ENCODE peak calls at places on chromosome 5, in ten cellular contexts. One of them, this sample, is unnamed. For H3K4me1, the result is how much of the 10 kb centered on the place peaks cover.

GRCh38 chr5:376951-377325 is 55.4 kb downstream of the AHRR start:
- DNase-seq in H9: no peak
- DNase-seq in neural progenitor cell: no peak
- DNase-seq in endodermal cell: no peak
- DNase-seq in OCI-LY7: no peak
- DNase-seq in esophagus squamous epithelium: no peak
- DNase-seq in lower lobe of right lung: no peak
- DNase-seq in heart left ventricle: peak
- DNase-seq in CD8-positive, alpha-beta T cell: no peak
- DNase-seq in tibial artery: no peak
- DNase-seq in this sample: no peak

GRCh38 chr5:153517105-153517700 is 26.7 kb downstream of the GRIA1 start:
- DNase-seq in H9: peak
- DNase-seq in neural progenitor cell: peak
- DNase-seq in endodermal cell: peak
- DNase-seq in OCI-LY7: peak
- DNase-seq in esophagus squamous epithelium: no peak
- DNase-seq in lower lobe of right lung: no peak
- DNase-seq in heart left ventricle: no peak
- DNase-seq in CD8-positive, alpha-beta T cell: no peak
- DNase-seq in tibial artery: no peak
- DNase-seq in this sample: no peak

GRCh38 chr5:72221099-72221498 is 98.9 kb downstream of the MRPS27 start:
- DNase-seq in H9: no peak
- DNase-seq in neural progenitor cell: no peak
- DNase-seq in endodermal cell: no peak
- DNase-seq in OCI-LY7: no peak
- DNase-seq in esophagus squamous epithelium: no peak
- DNase-seq in lower lobe of right lung: no peak
- DNase-seq in heart left ventricle: no peak
- DNase-seq in CD8-positive, alpha-beta T cell: no peak
- DNase-seq in tibial artery: no peak
- DNase-seq in this sample: no peak

GRCh38 chr5:132176543-132176945 is 51.1 kb downstream of the P4HA2 start:
- DNase-seq in H9: peak
- DNase-seq in neural progenitor cell: peak
- DNase-seq in endodermal cell: no peak
- DNase-seq in OCI-LY7: peak
- DNase-seq in esophagus squamous epithelium: no peak
- DNase-seq in lower lobe of right lung: no peak
- DNase-seq in heart left ventricle: no peak
- DNase-seq in CD8-positive, alpha-beta T cell: no peak
- DNase-seq in tibial artery: no peak
- DNase-seq in this sample: no peak

GRCh38 chr5:180648658-180649296 is 623 bp downstream of the FLT4 start:
- DNase-seq in H9: peak
- DNase-seq in neural progenitor cell: peak
- DNase-seq in endodermal cell: peak
- DNase-seq in OCI-LY7: no peak
- DNase-seq in esophagus squamous epithelium: no peak
- DNase-seq in lower lobe of right lung: no peak
- DNase-seq in heart left ventricle: no peak
- DNase-seq in CD8-positive, alpha-beta T cell: no peak
- DNase-seq in tibial artery: no peak
- DNase-seq in this sample: no peak

GRCh38 chr5:53418844-53419243 is 61.6 kb upstream of the FST start:
- DNase-seq in H9: no peak
- DNase-seq in neural progenitor cell: no peak
- DNase-seq in endodermal cell: no peak
- DNase-seq in OCI-LY7: no peak
- DNase-seq in esophagus squamous epithelium: no peak
- DNase-seq in lower lobe of right lung: no peak
- DNase-seq in heart left ventricle: no peak
- DNase-seq in CD8-positive, alpha-beta T cell: no peak
- DNase-seq in tibial artery: no peak
- DNase-seq in this sample: no peak

GRCh38 chr5:150946351-150946905 is 41.6 kb upstream of the ZNF300 start:
- DNase-seq in H9: no peak
- DNase-seq in neural progenitor cell: no peak
- DNase-seq in endodermal cell: no peak
- DNase-seq in OCI-LY7: no peak
- DNase-seq in esophagus squamous epithelium: no peak
- DNase-seq in lower lobe of right lung: peak
- DNase-seq in heart left ventricle: peak
- DNase-seq in CD8-positive, alpha-beta T cell: no peak
- DNase-seq in tibial artery: peak
- DNase-seq in this sample: peak

GRCh38 chr5:60382761-60383160 is 317.2 kb downstream of the DEPDC1B start:
- DNase-seq in H9: no peak
- DNase-seq in neural progenitor cell: no peak
- DNase-seq in endodermal cell: no peak
- DNase-seq in OCI-LY7: peak
- DNase-seq in esophagus squamous epithelium: no peak
- DNase-seq in lower lobe of right lung: no peak
- DNase-seq in heart left ventricle: no peak
- DNase-seq in CD8-positive, alpha-beta T cell: no peak
- DNase-seq in tibial artery: no peak
- DNase-seq in this sample: no peak

GRCh38 chr5:11076945-11077613 is 316.0 kb upstream of the DAP start:
- DNase-seq in H9: no peak
- DNase-seq in neural progenitor cell: no peak
- DNase-seq in endodermal cell: no peak
- DNase-seq in OCI-LY7: no peak
- DNase-seq in esophagus squamous epithelium: no peak
- DNase-seq in lower lobe of right lung: no peak
- DNase-seq in heart left ventricle: no peak
- DNase-seq in CD8-positive, alpha-beta T cell: no peak
- DNase-seq in tibial artery: no peak
- DNase-seq in this sample: no peak

DNA sequence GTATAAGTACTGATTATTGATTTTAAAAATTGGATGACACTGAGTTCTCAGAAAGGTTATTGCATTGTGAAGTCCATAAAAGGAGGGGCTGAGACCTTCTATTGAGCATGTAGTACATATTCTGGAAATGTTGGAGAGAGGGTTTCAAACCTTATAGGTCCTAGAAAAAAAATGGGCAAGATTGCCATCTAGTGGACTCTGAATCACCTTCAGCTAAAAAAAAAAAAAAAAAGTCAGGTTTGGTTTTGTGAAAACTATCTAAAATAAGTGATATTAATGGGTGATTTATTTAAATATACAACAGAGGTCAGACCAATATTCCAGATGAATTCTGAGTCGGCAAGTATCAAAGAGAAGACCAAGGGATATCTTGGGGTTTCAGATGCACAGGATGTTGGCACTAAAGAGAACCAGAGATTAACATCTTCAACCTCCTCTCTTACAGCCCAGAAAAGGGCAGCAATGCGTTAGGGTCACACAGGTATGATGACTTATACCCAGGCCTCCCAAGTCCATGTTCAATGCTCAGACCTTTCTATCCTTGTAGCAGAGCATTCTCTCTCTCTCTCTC is 109.8 kb upstream of the NMUR2 start:
- DNase-seq in H9: no peak
- DNase-seq in neural progenitor cell: peak
- DNase-seq in endodermal cell: no peak
- DNase-seq in OCI-LY7: peak
- DNase-seq in esophagus squamous epithelium: no peak
- DNase-seq in lower lobe of right lung: no peak
- DNase-seq in heart left ventricle: no peak
- DNase-seq in CD8-positive, alpha-beta T cell: no peak
- DNase-seq in tibial artery: no peak
- DNase-seq in this sample: no peak
- TF ChIP-seq CTCF in H9: peak
- TF ChIP-seq CTCF in neural progenitor cell: peak
- TF ChIP-seq CTCF in endodermal cell: peak
- TF ChIP-seq CTCF in OCI-LY7: peak
- TF ChIP-seq CTCF in esophagus squamous epithelium: no peak
- TF ChIP-seq CTCF in lower lobe of right lung: peak
- TF ChIP-seq CTCF in heart left ventricle: peak
- TF ChIP-seq CTCF in CD8-positive, alpha-beta T cell: peak
- TF ChIP-seq CTCF in tibial artery: no peak
- TF ChIP-seq CTCF in this sample: no peak

DNA sequence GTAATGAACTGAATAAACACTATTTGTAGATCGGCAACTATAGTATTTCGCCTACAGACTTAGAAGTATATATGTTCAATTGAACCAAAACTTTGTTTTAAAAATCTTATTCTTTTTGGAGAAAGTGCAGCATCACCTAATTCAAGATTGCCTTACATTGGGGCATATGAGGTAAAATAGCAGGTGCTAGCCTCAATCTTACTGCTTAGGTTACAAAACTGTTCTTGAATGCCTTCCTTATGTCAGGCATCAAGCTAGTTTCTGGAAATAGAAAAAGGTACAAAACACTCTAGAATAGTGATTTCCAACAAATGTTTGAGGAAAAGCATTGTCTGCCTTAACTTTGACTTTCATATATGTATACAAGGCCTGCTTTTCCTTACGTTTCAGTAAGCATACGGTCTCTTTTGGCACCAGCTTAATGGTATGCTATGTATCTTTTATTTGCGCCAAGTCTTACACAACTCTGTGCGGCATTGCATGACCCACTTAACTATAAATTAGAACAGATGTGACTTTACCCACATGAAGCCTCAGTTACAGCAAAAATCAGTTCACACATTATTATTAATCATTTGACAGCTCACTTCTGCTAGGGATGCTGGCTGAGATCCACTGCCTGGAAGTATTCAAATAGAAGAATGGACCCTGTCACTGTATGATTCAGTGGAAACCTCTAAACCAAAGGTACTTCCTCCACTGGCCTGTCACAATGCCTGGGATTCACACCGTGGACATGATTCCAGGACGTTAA is 174.1 kb downstream of the PRELID2 start:
- DNase-seq in H9: no peak
- DNase-seq in neural progenitor cell: no peak
- DNase-seq in endodermal cell: no peak
- DNase-seq in OCI-LY7: no peak
- DNase-seq in esophagus squamous epithelium: no peak
- DNase-seq in lower lobe of right lung: no peak
- DNase-seq in heart left ventricle: no peak
- DNase-seq in CD8-positive, alpha-beta T cell: no peak
- DNase-seq in tibial artery: no peak
- DNase-seq in this sample: no peak
- H3K4me1 ChIP-seq in H9: under half
- H3K4me1 ChIP-seq in neural progenitor cell: under half
- H3K4me1 ChIP-seq in endodermal cell: under half
- H3K4me1 ChIP-seq in OCI-LY7: under half
- H3K4me1 ChIP-seq in esophagus squamous epithelium: under half
- H3K4me1 ChIP-seq in lower lobe of right lung: under half
- H3K4me1 ChIP-seq in heart left ventricle: under half
- H3K4me1 ChIP-seq in CD8-positive, alpha-beta T cell: under half
- H3K4me1 ChIP-seq in tibial artery: under half
- H3K4me1 ChIP-seq in this sample: under half

GRCh38 chr5:126998201-126998631 is 32.1 kb downstream of the MARCHF3 start:
- DNase-seq in H9: no peak
- DNase-seq in neural progenitor cell: no peak
- DNase-seq in endodermal cell: peak
- DNase-seq in OCI-LY7: peak
- DNase-seq in esophagus squamous epithelium: no peak
- DNase-seq in lower lobe of right lung: no peak
- DNase-seq in heart left ventricle: no peak
- DNase-seq in CD8-positive, alpha-beta T cell: no peak
- DNase-seq in tibial artery: no peak
- DNase-seq in this sample: no peak

GRCh38 chr5:127001621-127002296 is 28.6 kb downstream of the MARCHF3 start:
- DNase-seq in H9: no peak
- DNase-seq in neural progenitor cell: no peak
- DNase-seq in endodermal cell: no peak
- DNase-seq in OCI-LY7: no peak
- DNase-seq in esophagus squamous epithelium: no peak
- DNase-seq in lower lobe of right lung: no peak
- DNase-seq in heart left ventricle: no peak
- DNase-seq in CD8-positive, alpha-beta T cell: no peak
- DNase-seq in tibial artery: no peak
- DNase-seq in this sample: peak

GRCh38 chr5:126995689-126996088 is 34.7 kb downstream of the MARCHF3 start:
- DNase-seq in H9: no peak
- DNase-seq in neural progenitor cell: no peak
- DNase-seq in endodermal cell: no peak
- DNase-seq in OCI-LY7: no peak
- DNase-seq in esophagus squamous epithelium: no peak
- DNase-seq in lower lobe of right lung: no peak
- DNase-seq in heart left ventricle: no peak
- DNase-seq in CD8-positive, alpha-beta T cell: no peak
- DNase-seq in tibial artery: no peak
- DNase-seq in this sample: no peak

GRCh38 chr5:127002390-127002789 is 28.0 kb downstream of the MARCHF3 start:
- DNase-seq in H9: no peak
- DNase-seq in neural progenitor cell: no peak
- DNase-seq in endodermal cell: no peak
- DNase-seq in OCI-LY7: no peak
- DNase-seq in esophagus squamous epithelium: no peak
- DNase-seq in lower lobe of right lung: no peak
- DNase-seq in heart left ventricle: no peak
- DNase-seq in CD8-positive, alpha-beta T cell: no peak
- DNase-seq in tibial artery: no peak
- DNase-seq in this sample: no peak

GRCh38 chr5:126998895-126999570 is 31.3 kb downstream of the MARCHF3 start:
- DNase-seq in H9: no peak
- DNase-seq in neural progenitor cell: no peak
- DNase-seq in endodermal cell: no peak
- DNase-seq in OCI-LY7: no peak
- DNase-seq in esophagus squamous epithelium: no peak
- DNase-seq in lower lobe of right lung: no peak
- DNase-seq in heart left ventricle: no peak
- DNase-seq in CD8-positive, alpha-beta T cell: no peak
- DNase-seq in tibial artery: no peak
- DNase-seq in this sample: no peak
- H3K27ac ChIP-seq in H9: no peak
- H3K27ac ChIP-seq in neural progenitor cell: no peak
- H3K27ac ChIP-seq in endodermal cell: no peak
- H3K27ac ChIP-seq in OCI-LY7: no peak
- H3K27ac ChIP-seq in esophagus squamous epithelium: no peak
- H3K27ac ChIP-seq in lower lobe of right lung: no peak
- H3K27ac ChIP-seq in heart left ventricle: no peak
- H3K27ac ChIP-seq in CD8-positive, alpha-beta T cell: no peak
- H3K27ac ChIP-seq in tibial artery: no peak
- H3K27ac ChIP-seq in this sample: no peak

DNA sequence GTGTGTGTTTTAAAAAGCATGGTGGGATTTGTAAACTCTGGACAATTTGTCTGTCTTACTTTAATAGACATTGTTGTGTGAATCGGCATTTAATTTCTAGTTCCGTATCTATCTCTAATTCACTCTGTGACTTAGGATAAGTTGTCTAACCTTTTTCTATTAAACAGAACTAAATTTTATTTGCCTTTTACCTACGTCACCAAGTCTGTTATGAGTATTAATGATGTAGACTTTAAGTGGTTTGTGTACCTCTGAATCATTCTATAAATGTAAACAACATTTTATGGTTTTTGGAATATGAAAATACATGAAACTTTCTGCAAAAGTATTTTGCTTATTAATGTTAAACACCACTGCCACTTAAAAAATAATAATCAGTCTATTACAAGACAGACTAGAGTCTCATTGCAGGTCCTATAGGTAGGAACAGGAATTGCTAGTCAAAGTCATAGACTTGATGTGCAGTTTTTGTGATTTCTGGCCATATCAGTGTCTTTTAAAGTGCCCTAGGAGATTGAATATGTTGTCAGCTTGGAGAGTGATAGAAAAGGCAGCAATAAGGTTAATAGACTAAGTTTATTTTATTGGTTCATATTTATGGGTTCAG is 5.6 kb downstream of the RBM27 start:
- DNase-seq in H9: no peak
- DNase-seq in neural progenitor cell: no peak
- DNase-seq in endodermal cell: no peak
- DNase-seq in OCI-LY7: peak
- DNase-seq in esophagus squamous epithelium: no peak
- DNase-seq in lower lobe of right lung: no peak
- DNase-seq in heart left ventricle: no peak
- DNase-seq in CD8-positive, alpha-beta T cell: no peak
- DNase-seq in tibial artery: no peak
- DNase-seq in this sample: no peak
- TF ChIP-seq CTCF in H9: peak
- TF ChIP-seq CTCF in neural progenitor cell: peak
- TF ChIP-seq CTCF in endodermal cell: peak
- TF ChIP-seq CTCF in OCI-LY7: peak
- TF ChIP-seq CTCF in esophagus squamous epithelium: no peak
- TF ChIP-seq CTCF in lower lobe of right lung: no peak
- TF ChIP-seq CTCF in heart left ventricle: no peak
- TF ChIP-seq CTCF in CD8-positive, alpha-beta T cell: peak
- TF ChIP-seq CTCF in tibial artery: no peak
- TF ChIP-seq CTCF in this sample: no peak

This sample was measured in adrenal gland.